ENCODE peak calls at places on chromosomes 7 and 10, in six cellular contexts. P, Y, I, Q, B and H are unnamed samples.

GRCh38 chr7:158284121-158284520 is 303.5 kb downstream of the PTPRN2 start:
- DNase-seq in P (no peak), Y (no peak), I (peak; percentile 8), Q (no peak), B (no peak), H (no peak)

GRCh38 chr10:30095811-30096422 is 36.5 kb upstream of the JCAD start:
- DNase-seq in P (no peak), Y (no peak), I (no peak), Q (no peak), B (no peak), H (no peak)

GRCh38 chr7:18798018-18798906 is 302.7 kb downstream of the HDAC9 start:
- DNase-seq in P (no peak), Y (no peak), I (no peak), Q (no peak), B (no peak), H (no peak)

GRCh38 chr10:123649672-123650071 is 16.5 kb upstream of the GPR26 start:
- DNase-seq in P (no peak), Y (no peak), I (peak; percentile 3), Q (no peak), B (no peak), H (no peak)

GRCh38 chr7:40810274-40810673 is 675.5 kb downstream of the SUGCT start:
- DNase-seq in P (no peak), Y (no peak), I (no peak), Q (no peak), B (no peak), H (no peak)

GRCh38 chr10:11823122-11823988 is at the start of gene PROSER2:
- DNase-seq in P (peak; percentile 25), Y (no peak), I (no peak), Q (peak; percentile 85), B (peak; percentile 44), H (peak; percentile 68)

GRCh38 chr7:4612939-4613841 is 68.9 kb upstream of the FOXK1 start:
- DNase-seq in P (no peak), Y (no peak), I (peak; percentile 54), Q (no peak), B (no peak), H (peak; percentile 72)

GRCh38 chr7:99385564-99385963 is 11.0 kb downstream of the ARPC1B start:
- DNase-seq in P (no peak), Y (no peak), I (no peak), Q (peak; percentile 70), B (no peak), H (no peak)

GRCh38 chr7:39540320-39540719 is 25.9 kb upstream of the YAE1 start:
- DNase-seq in P (no peak), Y (no peak), I (no peak), Q (no peak), B (no peak), H (no peak)

GRCh38 chr7:130441408-130441854 is 615 bp upstream of the CEP41 start:
- DNase-seq in P (no peak), Y (peak; percentile 48), I (no peak), Q (no peak), B (no peak), H (peak; percentile 10)

GRCh38 chr7:28748934-28749584 is 209.1 kb downstream of the TRIL start:
- DNase-seq in P (no peak), Y (peak; percentile 72), I (no peak), Q (no peak), B (peak; percentile 20), H (no peak)

GRCh38 chr10:68223535-68224165 is 8.3 kb downstream of the ATOH7 start:
- DNase-seq in P (no peak), Y (no peak), I (no peak), Q (no peak), B (no peak), H (no peak)

GRCh38 chr10:3229815-3230214 is 57.2 kb upstream of the PITRM1 start:
- DNase-seq in P (no peak), Y (no peak), I (no peak), Q (no peak), B (no peak), H (no peak)

GRCh38 chr7:98133181-98133580 is 26.5 kb downstream of the LMTK2 start:
- DNase-seq in P (no peak), Y (peak; percentile 83), I (no peak), Q (no peak), B (no peak), H (no peak)

GRCh38 chr7:98134420-98134819 is 27.8 kb downstream of the LMTK2 start:
- DNase-seq in P (no peak), Y (no peak), I (no peak), Q (no peak), B (no peak), H (no peak)

GRCh38 chr7:98128346-98128745 is 21.7 kb downstream of the LMTK2 start:
- DNase-seq in P (no peak), Y (no peak), I (no peak), Q (no peak), B (no peak), H (no peak)

GRCh38 chr7:98133621-98134266 is 27.1 kb downstream of the LMTK2 start:
- DNase-seq in P (no peak), Y (peak; percentile 96), I (no peak), Q (no peak), B (no peak), H (no peak)

GRCh38 chr7:98130959-98131358 is 24.3 kb downstream of the LMTK2 start:
- DNase-seq in P (no peak), Y (no peak), I (no peak), Q (no peak), B (no peak), H (peak; percentile 38)
- H3K27ac ChIP-seq in P (no peak overlapping the region), Y (peak overlapping the region; percentile 100), I (no peak overlapping the region), Q (peak overlapping the region; percentile 44), B (no peak overlapping the region), H (peak overlapping the region; percentile 85)

DNA sequence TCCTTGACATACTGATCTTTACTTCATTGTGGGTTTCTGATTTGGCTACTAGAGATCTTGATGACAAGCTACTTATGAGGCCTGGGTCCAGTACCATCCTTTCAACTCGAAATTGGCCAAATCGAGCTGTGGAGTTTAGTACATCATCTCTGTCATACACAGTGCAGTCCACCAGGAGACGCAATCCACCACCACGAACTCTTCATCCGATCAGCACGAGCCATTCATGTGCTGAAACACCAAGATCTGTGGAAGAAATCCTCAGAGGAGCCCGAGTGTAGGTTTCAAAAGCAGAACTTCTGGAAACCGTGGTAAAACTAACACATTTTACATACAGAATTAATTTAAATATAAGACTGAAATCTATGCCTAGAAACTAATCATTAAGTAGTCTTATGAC is 14.2 kb downstream of the DNAJC9 start:
- DNase-seq in P (no peak), Y (no peak), I (no peak), Q (no peak), B (no peak), H (no peak)
- TF ChIP-seq CTCF in P (no peak), Y (no peak), I (no peak), Q (no peak), B (no peak), H (no peak)

GRCh38 chr7:1448958-1449357 is 10.3 kb downstream of the MICALL2 start:
- DNase-seq in P (no peak), Y (no peak), I (no peak), Q (no peak), B (no peak), H (no peak)
- H3K27ac ChIP-seq in P (no peak overlapping the region), Y (no peak overlapping the region), I (no peak overlapping the region), Q (no peak overlapping the region), B (no peak overlapping the region), H (no peak overlapping the region)

DNA sequence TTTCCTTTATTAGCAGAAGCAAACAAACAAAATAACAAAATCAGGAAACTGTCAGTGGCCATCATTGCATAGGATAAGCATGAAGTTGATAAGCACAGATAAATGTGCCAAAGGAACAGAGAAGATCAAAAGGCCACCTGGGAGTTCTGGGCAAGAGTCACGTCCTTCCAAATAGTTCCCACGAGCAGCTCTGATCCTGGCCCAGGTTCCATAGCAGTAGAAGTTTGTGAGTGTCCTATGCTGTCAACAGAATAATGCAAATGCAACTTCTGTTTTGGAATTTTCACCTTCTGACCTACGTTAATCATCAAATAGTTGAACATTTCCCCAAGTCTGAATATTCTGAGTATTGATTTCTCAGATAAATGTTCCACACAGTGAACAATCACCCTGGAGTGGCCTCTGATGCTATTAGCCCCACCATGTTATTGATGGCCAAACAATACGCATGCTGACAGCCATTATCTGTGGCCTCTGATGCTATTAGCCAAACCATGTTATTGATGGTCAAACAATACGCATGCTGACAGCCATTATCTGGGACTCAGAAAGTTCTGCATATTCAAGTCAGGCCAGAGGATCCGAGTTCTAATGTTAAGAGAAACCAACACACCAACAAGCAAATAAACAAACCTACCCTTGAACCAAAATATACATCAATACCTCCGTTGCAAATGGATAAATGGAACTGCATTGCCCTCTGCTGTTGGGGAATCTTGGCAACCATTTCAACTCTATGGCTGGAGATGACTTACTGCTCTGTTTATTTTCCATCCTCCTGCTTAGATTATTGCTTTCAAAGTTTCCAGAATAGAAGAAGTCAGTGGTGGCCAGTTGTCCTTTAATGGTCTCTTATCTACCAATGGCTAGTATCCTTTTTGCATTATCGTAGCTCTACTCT is 63.3 kb downstream of the MRC1 start:
- DNase-seq in P (no peak), Y (no peak), I (no peak), Q (no peak), B (no peak), H (no peak)
- TF ChIP-seq CTCF in P (peak; percentile 18), Y (no peak), I (no peak), Q (no peak), B (no peak), H (peak; percentile 52)

DNA sequence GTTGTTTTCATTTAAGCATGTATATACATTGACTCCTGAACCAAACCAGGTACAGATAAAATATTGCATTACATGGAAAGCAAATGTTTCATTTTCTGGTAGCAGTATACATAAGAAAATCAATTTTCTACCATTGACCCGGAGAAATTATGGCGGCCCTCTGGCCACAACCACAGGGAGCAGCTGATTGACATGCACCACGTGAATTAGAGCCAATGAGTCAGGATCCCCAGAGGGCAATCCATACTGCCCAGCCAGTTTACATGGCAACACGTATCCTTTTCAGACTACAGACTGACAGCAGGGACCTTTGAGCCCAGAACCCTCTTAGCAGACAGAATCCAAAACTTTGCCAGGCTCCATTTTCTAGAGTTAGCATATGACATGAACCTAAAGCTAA is 272.2 kb upstream of the NEBL start:
- DNase-seq in P (no peak), Y (no peak), I (no peak), Q (no peak), B (no peak), H (no peak)
- H3K27ac ChIP-seq in P (no peak overlapping the region), Y (no peak overlapping the region), I (no peak overlapping the region), Q (no peak overlapping the region), B (no peak overlapping the region), H (no peak overlapping the region)

GRCh38 chr7:31664890-31665289 is 22.1 kb upstream of the PPP1R17 start:
- DNase-seq in P (no peak), Y (no peak), I (no peak), Q (no peak), B (no peak), H (no peak)

GRCh38 chr7:31663072-31663471 is 23.9 kb upstream of the PPP1R17 start:
- DNase-seq in P (no peak), Y (no peak), I (no peak), Q (no peak), B (no peak), H (no peak)
- TF ChIP-seq CTCF in P (no peak), Y (no peak), I (no peak), Q (no peak), B (no peak), H (no peak)

DNA sequence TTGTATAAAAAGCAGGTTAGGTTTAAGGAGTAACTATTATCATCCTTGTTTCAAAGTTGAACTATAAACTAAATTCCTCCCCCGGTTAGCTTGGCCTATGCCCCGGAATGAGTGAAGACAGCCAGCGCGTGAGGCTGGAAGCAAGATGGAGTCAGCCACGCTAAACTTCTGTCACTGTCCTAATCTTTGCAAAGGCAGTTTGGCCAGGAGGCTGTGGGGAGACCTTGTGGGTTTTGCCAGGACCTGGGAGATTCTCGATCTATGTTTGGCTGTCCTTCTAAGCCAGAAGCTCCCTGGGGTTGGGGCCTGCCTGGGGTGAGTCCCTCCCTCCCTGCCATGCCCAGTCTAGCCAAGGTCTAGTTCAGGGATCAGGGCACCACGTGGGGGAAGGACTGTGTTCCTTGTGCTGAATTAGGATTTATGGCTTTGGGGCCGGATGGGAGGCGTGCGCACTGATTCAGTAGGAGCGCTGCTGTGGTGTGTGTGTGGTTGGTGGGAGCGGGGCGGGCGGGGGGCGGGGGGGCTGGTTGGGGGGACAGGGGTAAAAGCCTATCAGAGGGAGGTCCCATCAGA is 872 bp upstream of the GTF2IRD1 start:
- DNase-seq in P (peak; percentile 10), Y (no peak), I (peak; percentile 89), Q (peak; percentile 89), B (no peak), H (no peak)
- H3K27ac ChIP-seq in P (peak overlapping the region; percentile 81), Y (peak overlapping the region; percentile 91), I (peak overlapping the region; percentile 89), Q (peak overlapping the region; percentile 88), B (no peak overlapping the region), H (peak overlapping the region; percentile 2)